ENCODE peak calls at places on chromosomes 16 and 17, in ten cellular contexts. W is fibroblast of the conjunctiva; K is OCI-LY7; V is T47D; M is WTC11; O is fibroblast of pulmonary artery; C is stimulated activated effector memory CD8-positive, alpha-beta T cell treated with anti-CD3 and anti-CD28 coated beads, Interleukin-12 subunit alpha, Interleukin-12 subunit beta, amount 100 ng/mL, for 72 hours; X is HEK293T; F is choroid plexus epithelial cell; H is NCI-H2029. S is an unnamed sample.

GRCh38 chr17:45227631-45228120 is 6.0 kb downstream of the FMNL1 start:
- DNase-seq in W (no peak), K (peak), V (no peak), M (no peak), O (no peak), C (peak), X (no peak), F (no peak), H (no peak), S (no peak)

GRCh38 chr17:47978324-47978723 is 7.4 kb downstream of the CDK5RAP3 start:
- DNase-seq in W (peak), K (peak), V (peak), M (peak), O (peak), C (peak), X (peak), F (peak), H (no peak), S (peak)

GRCh38 chr16:49183911-49184310 is 97.7 kb downstream of the CBLN1 start:
- DNase-seq in W (no peak), K (peak), V (no peak), M (peak), O (no peak), C (no peak), X (peak), F (no peak), H (peak), S (no peak)

GRCh38 chr17:80464486-80464885 is 11.9 kb downstream of the NPTX1 start:
- DNase-seq in W (no peak), K (no peak), V (no peak), M (no peak), O (no peak), C (no peak), X (no peak), F (no peak), H (no peak), S (no peak)

GRCh38 chr17:77110006-77110374 is 30.8 kb upstream of the SEC14L1 start:
- DNase-seq in W (no peak), K (peak), V (no peak), M (no peak), O (peak), C (no peak), X (no peak), F (peak), H (no peak), S (no peak)

GRCh38 chr17:77717941-77718668 is 240.4 kb upstream of the TNRC6C start:
- DNase-seq in W (no peak), K (no peak), V (no peak), M (no peak), O (no peak), C (no peak), X (no peak), F (no peak), H (no peak), S (no peak)

GRCh38 chr16:87391324-87391949 is 699 bp upstream of the MAP1LC3B start:
- DNase-seq in W (no peak), K (peak), V (peak), M (peak), O (peak), C (no peak), X (no peak), F (peak), H (no peak), S (peak)

GRCh38 chr17:67575325-67575724 is 142.4 kb upstream of the NOL11 start:
- DNase-seq in W (no peak), K (no peak), V (no peak), M (no peak), O (no peak), C (no peak), X (no peak), F (no peak), H (peak), S (no peak)

GRCh38 chr16:559411-560207 is 585 bp upstream of the PRR35 start:
- DNase-seq in W (no peak), K (no peak), V (no peak), M (no peak), O (no peak), C (no peak), X (no peak), F (no peak), H (no peak), S (no peak)

GRCh38 chr16:48901712-48902374 is 291.9 kb upstream of the N4BP1 start:
- DNase-seq in W (no peak), K (peak), V (no peak), M (peak), O (no peak), C (no peak), X (no peak), F (no peak), H (peak), S (no peak)

GRCh38 chr17:35006961-35007360 is 26.6 kb downstream of the LIG3 start:
- DNase-seq in W (no peak), K (no peak), V (peak), M (no peak), O (no peak), C (no peak), X (no peak), F (no peak), H (no peak), S (no peak)

GRCh38 chr17:65542595-65542994 is 18.9 kb downstream of the AXIN2 start:
- DNase-seq in W (no peak), K (no peak), V (no peak), M (no peak), O (no peak), C (no peak), X (no peak), F (no peak), H (no peak), S (no peak)

GRCh38 chr17:64662774-64663367 is 764 bp upstream of the SMURF2 start:
- DNase-seq in W (no peak), K (peak), V (no peak), M (no peak), O (no peak), C (no peak), X (no peak), F (no peak), H (no peak), S (no peak)

GRCh38 chr17:5619088-5619740 is 34.9 kb upstream of the NLRP1 start:
- DNase-seq in W (no peak), K (peak), V (no peak), M (no peak), O (no peak), C (no peak), X (no peak), F (no peak), H (peak), S (no peak)

GRCh38 chr16:15489016-15489415 is 54.6 kb downstream of the BMERB1 start:
- DNase-seq in W (no peak), K (no peak), V (no peak), M (no peak), O (no peak), C (no peak), X (no peak), F (no peak), H (no peak), S (no peak)

GRCh38 chr17:79305831-79306687 is 231.4 kb downstream of the ENGASE start:
- DNase-seq in W (no peak), K (peak), V (no peak), M (no peak), O (peak), C (no peak), X (no peak), F (peak), H (no peak), S (no peak)

GRCh38 chr17:28760987-28761562 is 17.3 kb downstream of the TRAF4 start:
- DNase-seq in W (peak), K (no peak), V (peak), M (peak), O (peak), C (no peak), X (no peak), F (peak), H (peak), S (no peak)

GRCh38 chr16:65409505-65409904 is 287.6 kb upstream of the CDH11 start:
- DNase-seq in W (no peak), K (no peak), V (no peak), M (no peak), O (no peak), C (no peak), X (no peak), F (peak), H (no peak), S (peak)

S was measured in NCI-H460.